ENCODE peak calls at places on chromosome 11, in nine cellular contexts. W is sigmoid colon, K is endothelial cell of umbilical vein, C is HCT116, I is transverse colon, Y is stomach, A is HepG2, U is prostate gland, T is GM12892. G is an unnamed sample.

GRCh38 chr11:79461144-79461543 is 20.3 kb upstream of the TENM4 start:
- DNase-seq in W (no peak), K (no peak), C (peak; percentile 1), I (no peak), Y (no peak), A (peak; percentile 7), U (no peak), T (no peak), G (no peak)

GRCh38 chr11:34234086-34234740 is 123.6 kb downstream of the ABTB2 start:
- DNase-seq in W (no peak), K (peak; percentile 6), C (peak; percentile 64), I (peak; percentile 79), Y (peak; percentile 58), A (no peak), U (peak; percentile 16), T (no peak), G (peak; percentile 38)

GRCh38 chr11:49377978-49378377 is 169.6 kb upstream of the FOLH1 start:
- DNase-seq in W (no peak), K (no peak), C (no peak), I (no peak), Y (no peak), A (no peak), U (no peak), T (no peak), G (no peak)

GRCh38 chr11:15059132-15059531 is 14.3 kb upstream of the CALCB start:
- DNase-seq in W (no peak), K (no peak), C (no peak), I (no peak), Y (no peak), A (no peak), U (no peak), T (no peak), G (no peak)

GRCh38 chr11:62217191-62217748 is 8.8 kb downstream of the SCGB2A1 start:
- DNase-seq in W (no peak), K (peak; percentile 31), C (no peak), I (no peak), Y (no peak), A (peak; percentile 19), U (no peak), T (no peak), G (no peak)

GRCh38 chr11:108906329-108906728 is 241.5 kb downstream of the DDX10 start:
- DNase-seq in W (no peak), K (peak; percentile 97), C (no peak), I (no peak), Y (no peak), A (peak; percentile 34), U (no peak), T (no peak), G (no peak)

GRCh38 chr11:1139441-1140066 is 18.2 kb upstream of the MUC5AC start:
- DNase-seq in W (no peak), K (peak; percentile 31), C (no peak), I (peak; percentile 7), Y (no peak), A (no peak), U (no peak), T (no peak), G (no peak)

GRCh38 chr11:117217141-117217609 is 14.7 kb downstream of the PCSK7 start:
- DNase-seq in W (peak; percentile 75), K (peak; percentile 17), C (no peak), I (no peak), Y (no peak), A (no peak), U (no peak), T (no peak), G (no peak)

GRCh38 chr11:109998921-109999320 is 94.3 kb upstream of the ZC3H12C start:
- DNase-seq in W (no peak), K (no peak), C (no peak), I (no peak), Y (no peak), A (no peak), U (no peak), T (no peak), G (no peak)

GRCh38 chr11:121441533-121441932 is 10.6 kb upstream of the SORL1 start:
- DNase-seq in W (no peak), K (no peak), C (no peak), I (no peak), Y (no peak), A (no peak), U (no peak), T (no peak), G (no peak)

GRCh38 chr11:128715691-128716153 is 21.9 kb downstream of the FLI1 start:
- DNase-seq in W (no peak), K (peak; percentile 99), C (no peak), I (no peak), Y (no peak), A (no peak), U (no peak), T (no peak), G (no peak)

GRCh38 chr11:115409691-115410220 is 94.5 kb downstream of the CADM1 start:
- DNase-seq in W (no peak), K (peak; percentile 6), C (no peak), I (no peak), Y (no peak), A (peak; percentile 94), U (no peak), T (no peak), G (no peak)

GRCh38 chr11:8271106-8271886 is 7.6 kb upstream of the LMO1 start:
- DNase-seq in W (peak; percentile 34), K (no peak), C (no peak), I (no peak), Y (no peak), A (no peak), U (no peak), T (no peak), G (no peak)

GRCh38 chr11:2947744-2948143 is 18.5 kb upstream of the PHLDA2 start:
- DNase-seq in W (no peak), K (no peak), C (no peak), I (no peak), Y (no peak), A (no peak), U (no peak), T (no peak), G (no peak)
- TF ChIP-seq POLR2AphosphoS5 in W (no peak), K (no peak), C (no peak), I (no peak), Y (no peak), A (no peak), U (no peak), T (no peak), G (no peak)

GRCh38 chr11:86196924-86197323 is 47.6 kb upstream of the EED start:
- DNase-seq in W (no peak), K (no peak), C (no peak), I (no peak), Y (no peak), A (no peak), U (no peak), T (no peak), G (no peak)
- TF ChIP-seq POLR2A in W (no peak), K (no peak), C (no peak), I (no peak), Y (no peak), A (no peak), U (no peak), T (no peak), G (no peak)

GRCh38 chr11:75279273-75279672 is 38.7 kb downstream of the TPBGL start:
- DNase-seq in W (peak; percentile 27), K (no peak), C (no peak), I (no peak), Y (no peak), A (no peak), U (no peak), T (no peak), G (no peak)

GRCh38 chr11:75280770-75281468 is 40.3 kb downstream of the TPBGL start:
- DNase-seq in W (peak; percentile 65), K (peak; percentile 58), C (no peak), I (peak; percentile 31), Y (no peak), A (no peak), U (no peak), T (no peak), G (no peak)

GRCh38 chr11:75277991-75278790 is 37.6 kb downstream of the TPBGL start:
- DNase-seq in W (peak; percentile 63), K (no peak), C (no peak), I (no peak), Y (no peak), A (no peak), U (no peak), T (no peak), G (no peak)

GRCh38 chr11:75281469-75282095 is 41.0 kb downstream of the TPBGL start:
- DNase-seq in W (peak; percentile 63), K (no peak), C (no peak), I (no peak), Y (no peak), A (no peak), U (no peak), T (no peak), G (no peak)

DNA sequence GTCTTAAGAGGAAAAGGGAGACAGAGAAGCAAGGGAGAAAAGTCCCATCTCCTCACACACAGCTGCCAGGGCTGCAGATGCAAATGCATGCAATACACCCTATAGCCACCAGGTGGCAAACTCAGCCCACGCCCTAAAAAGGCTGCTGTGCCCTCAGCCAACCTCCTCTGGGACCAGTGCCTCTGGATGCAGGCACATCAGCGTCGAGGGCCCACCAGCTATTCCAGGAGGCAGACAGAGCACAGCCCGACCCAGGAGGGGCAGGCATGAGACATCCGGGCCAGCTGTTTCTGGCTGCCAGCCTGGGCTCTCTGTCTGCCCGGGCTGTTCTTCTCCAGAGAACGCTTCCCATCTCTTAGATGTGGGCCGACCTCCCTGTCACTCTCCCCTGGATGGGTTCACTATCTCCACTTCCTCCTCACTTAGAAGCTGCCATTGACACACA is 39.7 kb downstream of the TPBGL start:
- DNase-seq in W (peak; percentile 89), K (peak; percentile 87), C (peak; percentile 41), I (peak; percentile 83), Y (peak; percentile 83), A (peak; percentile 54), U (peak; percentile 65), T (peak; percentile 79), G (peak; percentile 84)
- TF ChIP-seq POLR2AphosphoS5 in W (no peak), K (no peak), C (no peak), I (peak; percentile 25), Y (peak; percentile 21), A (no peak), U (peak; percentile 67), T (no peak), G (no peak)

GRCh38 chr11:65292866-65293265 is 21.8 kb upstream of the CDC42EP2 start:
- DNase-seq in W (no peak), K (no peak), C (no peak), I (no peak), Y (no peak), A (no peak), U (no peak), T (no peak), G (no peak)

GRCh38 chr11:65291613-65292012 is 23.1 kb upstream of the CDC42EP2 start:
- DNase-seq in W (no peak), K (peak; percentile 50), C (no peak), I (no peak), Y (no peak), A (peak; percentile 56), U (no peak), T (no peak), G (no peak)

GRCh38 chr11:65288706-65289536 is 25.7 kb upstream of the CDC42EP2 start:
- DNase-seq in W (peak; percentile 76), K (no peak), C (no peak), I (no peak), Y (no peak), A (no peak), U (no peak), T (no peak), G (no peak)

GRCh38 chr11:65287601-65288000 is 25.8 kb downstream of the POLA2 start:
- DNase-seq in W (no peak), K (no peak), C (no peak), I (no peak), Y (no peak), A (no peak), U (no peak), T (no peak), G (no peak)

GRCh38 chr11:65290448-65291165 is 24.1 kb upstream of the CDC42EP2 start:
- DNase-seq in W (peak; percentile 99), K (peak; percentile 87), C (no peak), I (peak; percentile 84), Y (peak; percentile 77), A (no peak), U (no peak), T (no peak), G (no peak)
- TF ChIP-seq POLR2A in W (no peak), K (peak; percentile 57), C (no peak), I (no peak), Y (no peak), A (no peak), U (no peak), T (no peak), G (no peak)

G was measured in GM12891.